ENCODE peak calls at places on chromosomes 3 and 15, in six cellular contexts. O, K, H, G, T and L are unnamed samples.

GRCh38 chr15:71812966-71813722 is 2.8 kb downstream of the NR2E3 start:
- DNase-seq in G (no peak), O (no peak), K (no peak), T (no peak), H (no peak), L (no peak)

GRCh38 chr3:12186046-12186445 is 27.3 kb upstream of the TIMP4 start:
- DNase-seq in K (no peak), H (no peak), G (no peak), T (no peak), O (no peak), L (no peak)

GRCh38 chr3:78221300-78221699 is 1181.4 kb downstream of the ROBO2 start:
- DNase-seq in H (no peak), T (no peak), G (no peak), K (no peak), O (no peak), L (no peak)

GRCh38 chr3:192090586-192090985 is 629.6 kb downstream of the PYDC2 start:
- DNase-seq in H (no peak), T (no peak), O (no peak), G (no peak), K (no peak), L (no peak)

GRCh38 chr3:16884084-16884747 is 539 bp upstream of the PLCL2 start:
- DNase-seq in G (peak), K (peak), O (peak), T (no peak), H (peak), L (peak)

GRCh38 chr3:70556056-70556455 is 243.6 kb upstream of the MDFIC2 start:
- DNase-seq in H (no peak), O (no peak), K (no peak), T (no peak), G (no peak), L (no peak)

GRCh38 chr3:9951598-9951961 is 628 bp downstream of the PRRT3 start:
- DNase-seq in K (no peak), G (no peak), O (no peak), H (no peak), T (no peak), L (no peak)

GRCh38 chr15:74203914-74204431 is 1.4 kb upstream of the STRA6 start:
- DNase-seq in T (no peak), H (no peak), K (no peak), G (no peak), O (no peak), L (no peak)

GRCh38 chr15:74616996-74617395 is 1.4 kb downstream of the CLK3 start:
- DNase-seq in G (no peak), H (no peak), K (no peak), O (no peak), T (no peak), L (no peak)

GRCh38 chr3:194443911-194444310 is 42.9 kb downstream of the ATP13A3 start:
- DNase-seq in K (no peak), O (no peak), G (no peak), H (no peak), T (no peak), L (no peak)

GRCh38 chr3:14383753-14384152 is 18.7 kb upstream of the SLC6A6 start:
- DNase-seq in K (no peak), O (no peak), G (no peak), H (no peak), T (no peak), L (no peak)

GRCh38 chr3:27368831-27369607 is at the start of gene NEK10:
- DNase-seq in G (peak), T (peak), O (peak), K (peak), H (peak), L (peak)

GRCh38 chr15:92801774-92802464 is 98.2 kb upstream of the CHD2 start:
- DNase-seq in T (no peak), H (no peak), K (no peak), O (no peak), G (no peak), L (no peak)

GRCh38 chr3:53531749-53532148 is 37.3 kb downstream of the CACNA1D start:
- DNase-seq in T (no peak), H (no peak), O (no peak), G (no peak), K (no peak), L (no peak)